ENCODE peak calls at places on chromosomes 6 and 20, in four cellular contexts. A, E, I and P are unnamed samples.

GRCh38 chr20:36745234-36745926 is 510 bp downstream of the NDRG3 start:
- DNase-seq in A (no peak), E (peak; percentile 8), I (no peak), P (no peak)

GRCh38 chr6:39724787-39725631 is at the start of gene KIF6:
- DNase-seq in A (peak; percentile 93), E (peak; percentile 77), I (no peak), P (peak; percentile 36)

GRCh38 chr6:165106261-165106660 is 203.1 kb downstream of the C6orf118 start:
- DNase-seq in A (no peak), E (peak; percentile 99), I (no peak), P (no peak)

GRCh38 chr20:53692465-53693067 is 98.9 kb upstream of the ZNF217 start:
- DNase-seq in A (peak; percentile 88), E (peak; percentile 63), I (no peak), P (no peak)

GRCh38 chr6:81981812-81982211 is 229.3 kb upstream of the TENT5A start:
- DNase-seq in A (peak; percentile 74), E (peak; percentile 70), I (peak; percentile 61), P (no peak)

GRCh38 chr6:10834823-10835222 is 3.5 kb downstream of the MAK start:
- DNase-seq in A (no peak), E (no peak), I (no peak), P (no peak)

GRCh38 chr6:21747441-21747840 is 153.9 kb downstream of the SOX4 start:
- DNase-seq in A (no peak), E (no peak), I (no peak), P (no peak)

GRCh38 chr20:63610581-63611435 is 16.1 kb downstream of the GMEB2 start:
- DNase-seq in A (no peak), E (no peak), I (no peak), P (no peak)

GRCh38 chr6:127118505-127119360 is at the start of gene RSPO3:
- DNase-seq in A (peak; percentile 29), E (peak; percentile 35), I (peak; percentile 35), P (no peak)

GRCh38 chr6:28982476-28983266 is 22.4 kb downstream of the ZNF311 start:
- DNase-seq in A (peak; percentile 67), E (peak; percentile 69), I (peak; percentile 56), P (peak; percentile 61)

GRCh38 chr6:111841822-111842221 is 31.4 kb downstream of the FYN start:
- DNase-seq in A (peak; percentile 79), E (peak; percentile 40), I (no peak), P (no peak)

GRCh38 chr6:3457710-3458605 is 1.1 kb upstream of the SLC22A23 start:
- DNase-seq in A (no peak), E (peak; percentile 86), I (peak; percentile 55), P (no peak)

GRCh38 chr20:48298851-48299484 is 513.7 kb upstream of the SULF2 start:
- DNase-seq in A (peak; percentile 97), E (peak; percentile 87), I (peak; percentile 87), P (no peak)

GRCh38 chr20:20235681-20236080 is 132.2 kb upstream of the INSM1 start:
- DNase-seq in A (no peak), E (no peak), I (no peak), P (no peak)

GRCh38 chr20:33866398-33867079 is 55.4 kb downstream of the CHMP4B start:
- DNase-seq in A (no peak), E (no peak), I (no peak), P (no peak)

DNA sequence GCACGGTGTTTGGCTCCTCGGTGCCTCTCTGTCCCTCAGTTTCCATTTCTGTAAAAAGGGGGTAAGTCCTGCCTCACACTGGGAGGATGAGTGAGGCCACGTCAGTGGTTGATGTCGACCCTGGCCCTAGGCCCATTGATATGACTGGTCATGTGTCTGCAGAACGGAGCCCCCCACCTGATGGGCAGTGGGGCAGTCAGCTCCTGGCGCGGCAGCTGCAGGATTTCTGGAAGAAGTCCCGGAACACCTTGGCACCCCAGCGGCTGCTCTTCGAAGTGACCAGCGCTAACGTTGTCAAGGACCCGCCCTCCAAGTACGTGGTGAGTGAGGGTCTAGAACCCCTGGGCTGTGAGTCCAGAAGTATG is 1.2 kb downstream of the SNX21 start:
- DNase-seq in A (no peak), E (no peak), I (no peak), P (no peak)
- H3K4me3 ChIP-seq in A (peak overlapping the region; percentile 74), E (peak overlapping the region; percentile 66), I (no peak overlapping the region), P (peak overlapping the region; percentile 88)

DNA sequence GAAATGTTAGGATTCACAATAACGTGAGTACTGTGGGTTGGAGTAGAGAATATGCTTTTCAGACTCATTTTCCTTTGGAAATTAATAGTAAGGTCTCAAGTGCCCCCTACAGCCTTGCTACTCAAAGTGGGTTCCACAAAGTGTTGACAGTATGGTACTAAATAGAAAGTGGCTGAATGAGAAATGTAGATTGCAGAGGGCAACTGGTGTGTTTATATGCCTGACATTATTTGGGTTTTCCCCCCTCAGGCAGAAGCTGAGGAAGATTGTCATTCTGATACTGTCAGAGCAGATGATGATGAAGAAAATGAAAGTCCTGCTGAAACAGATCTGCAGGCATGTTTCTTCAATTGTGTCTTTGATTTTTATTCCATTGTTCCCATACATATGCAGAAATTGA is 5.6 kb downstream of the FBXO9 start:
- DNase-seq in A (peak; percentile 8), E (no peak), I (no peak), P (no peak)
- TF ChIP-seq CTCF in A (no peak), E (no peak), I (no peak), P (peak; percentile 10)

GRCh38 chr6:134169881-134170486 is 117.6 kb upstream of the SLC2A12 start:
- DNase-seq in A (peak; percentile 67), E (no peak), I (peak; percentile 34), P (no peak)

GRCh38 chr6:134173007-134173690 is 120.7 kb upstream of the SLC2A12 start:
- DNase-seq in A (peak; percentile 41), E (peak; percentile 74), I (peak; percentile 32), P (no peak)

GRCh38 chr6:134170844-134171243 is 118.4 kb upstream of the SLC2A12 start:
- DNase-seq in A (peak; percentile 68), E (no peak), I (peak; percentile 24), P (no peak)

GRCh38 chr6:134172020-134172766 is 119.8 kb upstream of the SLC2A12 start:
- DNase-seq in A (peak; percentile 56), E (no peak), I (peak; percentile 26), P (no peak)

DNA sequence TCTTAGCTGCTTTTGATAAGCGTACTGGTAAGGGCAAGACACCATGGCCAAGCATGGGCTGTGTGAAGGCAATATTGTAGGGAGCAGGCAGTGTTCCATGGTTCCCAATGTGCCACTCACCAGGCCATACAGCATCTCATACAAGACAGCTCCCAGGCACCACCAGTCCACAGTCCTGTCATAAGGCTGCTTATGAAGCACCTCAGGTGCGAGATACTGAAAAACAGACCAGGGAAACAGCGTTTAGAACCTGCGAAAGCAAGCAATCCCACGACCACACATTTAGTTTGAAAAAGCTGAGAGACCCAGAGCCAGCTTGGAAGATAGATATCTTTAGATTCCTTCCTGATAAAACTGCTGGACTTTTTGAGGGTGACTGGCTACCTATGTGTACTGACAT is 119.1 kb upstream of the SLC2A12 start:
- DNase-seq in A (peak; percentile 66), E (no peak), I (peak; percentile 1), P (no peak)
- H3K4me3 ChIP-seq in A (peak overlapping the region; percentile 76), E (peak overlapping the region; percentile 95), I (no peak overlapping the region), P (peak overlapping the region; percentile 84)

GRCh38 chr20:51767867-51768758 is at the start of gene ATP9A:
- DNase-seq in A (peak; percentile 41), E (peak; percentile 21), I (no peak), P (no peak)
- TF ChIP-seq CTCF in A (no peak), E (no peak), I (peak; percentile 57), P (no peak)

GRCh38 chr6:12309070-12309469 is 18.9 kb downstream of the EDN1 start:
- DNase-seq in A (no peak), E (no peak), I (no peak), P (no peak)
- H3K4me3 ChIP-seq in A (no peak overlapping the region), E (no peak overlapping the region), I (no peak overlapping the region), P (no peak overlapping the region)

GRCh38 chr6:132731086-132731485 is 17.2 kb upstream of the VNN1 start:
- DNase-seq in A (no peak), E (peak; percentile 48), I (peak; percentile 42), P (no peak)
- TF ChIP-seq CTCF in A (no peak), E (no peak), I (no peak), P (no peak)

GRCh38 chr6:136249336-136249735 is 775 bp downstream of the MTFR2 start:
- DNase-seq in A (no peak), E (peak; percentile 39), I (no peak), P (no peak)
- H3K4me3 ChIP-seq in A (peak overlapping the region; percentile 92), E (peak overlapping the region; percentile 87), I (peak overlapping the region; percentile 79), P (peak overlapping the region; percentile 86)

DNA sequence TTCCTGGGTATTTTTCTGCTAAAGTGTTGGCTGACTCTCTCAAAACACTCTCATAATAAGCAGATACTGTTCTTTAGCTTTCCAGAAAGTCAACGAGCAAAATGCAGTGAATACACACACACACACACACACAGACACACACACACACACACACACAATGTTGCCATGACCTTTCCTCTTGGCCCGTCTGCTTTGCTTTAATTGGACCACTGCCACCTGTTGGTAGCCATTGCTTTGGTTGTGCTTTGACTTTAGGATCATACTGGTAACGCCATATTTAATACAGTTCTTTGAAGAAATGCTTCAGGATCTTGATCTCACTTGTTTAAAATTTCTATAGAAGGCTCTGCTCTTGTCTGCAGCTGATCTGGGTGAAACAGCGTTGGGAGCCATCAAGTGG is 4.4 kb downstream of the FIG4 start:
- DNase-seq in A (no peak), E (peak; percentile 40), I (no peak), P (no peak)
- TF ChIP-seq CTCF in A (no peak), E (no peak), I (no peak), P (peak; percentile 42)